ENCODE peak calls at places on chromosomes 6 and 20, in eight cellular contexts. L is mesendoderm; R is NCI-H226; O is kidney tubule cell; S is AG09319; M is HEK293T; E is activated CD8-positive, alpha-beta T cell treated with anti-CD3 and anti-CD28 coated beads, Interleukin-2, amount 10 ng/mL, durations not matched to agents 7 days and 5 days; P is COR-L47. Z is an unnamed sample.

GRCh38 chr20:2578430-2579192 is 42.2 kb downstream of the TMC2 start:
- DNase-seq in L (peak), R (no peak), O (no peak), S (no peak), M (no peak), E (no peak), P (no peak), Z (no peak)

GRCh38 chr6:133977983-133978895 is 25.2 kb downstream of the TBPL1 start:
- DNase-seq in L (no peak), R (peak), O (peak), S (peak), M (no peak), E (no peak), P (no peak), Z (no peak)

GRCh38 chr6:30037182-30037788 is 23.8 kb upstream of the POLR1H start:
- DNase-seq in L (peak), R (no peak), O (peak), S (no peak), M (peak), E (no peak), P (no peak), Z (peak)

GRCh38 chr6:131532476-131533108 is 40.4 kb upstream of the ARG1 start:
- DNase-seq in L (no peak), R (no peak), O (peak), S (no peak), M (no peak), E (no peak), P (no peak), Z (no peak)

GRCh38 chr20:58598271-58599015 is 52.6 kb upstream of the STX16 start:
- DNase-seq in L (no peak), R (no peak), O (no peak), S (peak), M (no peak), E (no peak), P (no peak), Z (no peak)

GRCh38 chr6:16305246-16305725 is 66.9 kb downstream of the GMPR start:
- DNase-seq in L (no peak), R (no peak), O (no peak), S (no peak), M (no peak), E (no peak), P (no peak), Z (no peak)

GRCh38 chr6:116215414-116215813 is 38.5 kb downstream of the TSPYL4 start:
- DNase-seq in L (no peak), R (peak), O (peak), S (no peak), M (no peak), E (no peak), P (no peak), Z (no peak)

GRCh38 chr6:7909323-7910276 is 988 bp downstream of the TXNDC5 start:
- DNase-seq in L (peak), R (no peak), O (peak), S (no peak), M (peak), E (peak), P (peak), Z (peak)

GRCh38 chr6:109295109-109295765 is 87.0 kb downstream of the CD164 start:
- DNase-seq in L (no peak), R (no peak), O (no peak), S (no peak), M (no peak), E (no peak), P (no peak), Z (no peak)

GRCh38 chr6:14743465-14744211 is 502.2 kb upstream of the JARID2 start:
- DNase-seq in L (peak), R (peak), O (peak), S (peak), M (no peak), E (peak), P (no peak), Z (no peak)

GRCh38 chr6:72620866-72621242 is 1.0 kb upstream of the KCNQ5 start:
- DNase-seq in L (peak), R (no peak), O (no peak), S (no peak), M (no peak), E (peak), P (no peak), Z (peak)

GRCh38 chr20:1934578-1935573 is 39.7 kb downstream of the SIRPA start:
- DNase-seq in L (no peak), R (peak), O (no peak), S (peak), M (no peak), E (no peak), P (no peak), Z (no peak)

GRCh38 chr20:371755-372542 is 8.6 kb upstream of the TRIB3 start:
- DNase-seq in L (peak), R (peak), O (peak), S (peak), M (no peak), E (no peak), P (no peak), Z (no peak)

GRCh38 chr6:134347916-134348805 is 30.2 kb upstream of the SGK1 start:
- DNase-seq in L (no peak), R (peak), O (peak), S (no peak), M (no peak), E (no peak), P (no peak), Z (no peak)